ENCODE peak calls at places on chromosomes 11 and 22, in six cellular contexts. M is NCI-H2081; H is effector CD4-positive, alpha-beta T cell; F is esophagus squamous epithelium; N is H54; Y is iris pigment epithelial cell. E is an unnamed sample.

GRCh38 chr22:20566420-20567260 is 59.2 kb downstream of the MED15 start:
- DNase-seq in Y (peak), N (no peak), H (peak), M (no peak), F (no peak), E (no peak)

GRCh38 chr22:37032535-37033460 is 13.3 kb downstream of the MPST start:
- DNase-seq in H (no peak), N (no peak), F (no peak), M (no peak), Y (peak), E (no peak)

GRCh38 chr11:90496722-90497121 is 273.9 kb upstream of the CHORDC1 start:
- DNase-seq in H (no peak), N (no peak), F (no peak), Y (no peak), M (no peak), E (no peak)

GRCh38 chr22:32473388-32473952 is 1.1 kb upstream of the FBXO7 start:
- DNase-seq in F (no peak), M (no peak), Y (peak), N (peak), H (peak), E (peak)

GRCh38 chr11:130313383-130314183 is 1.1 kb downstream of the ZBTB44 start:
- DNase-seq in Y (peak), H (no peak), N (no peak), F (no peak), M (no peak), E (no peak)

GRCh38 chr11:116454020-116454645 is 318.7 kb downstream of the BUD13 start:
- DNase-seq in M (peak), Y (peak), N (peak), H (no peak), F (no peak), E (peak)

GRCh38 chr11:129652828-129653227 is 162.8 kb upstream of the TMEM45B start:
- DNase-seq in M (no peak), H (no peak), Y (peak), F (no peak), N (no peak), E (no peak)

GRCh38 chr11:116972692-116973091 is 125.5 kb downstream of the SIK3 start:
- DNase-seq in H (no peak), M (no peak), N (no peak), Y (no peak), F (no peak), E (no peak)

GRCh38 chr22:37276771-37277170 is 5.5 kb upstream of the CYTH4 start:
- DNase-seq in H (no peak), Y (peak), M (no peak), N (no peak), F (no peak), E (no peak)

GRCh38 chr22:19520007-19520406 is 4.2 kb downstream of the CLDN5 start:
- DNase-seq in M (no peak), Y (no peak), N (no peak), F (no peak), H (no peak), E (no peak)